ENCODE peak calls at places on chromosomes 1 and 21, in six cellular contexts. G, H, E, Z, F and I are unnamed samples.

GRCh38 chr1:224106568-224107281 is 7.2 kb upstream of the FBXO28 start:
- DNase-seq in E (no peak), Z (peak), F (peak), H (peak), G (peak), I (peak)

GRCh38 chr21:42654179-42654912 is 925 bp downstream of the PDE9A start:
- DNase-seq in E (no peak), H (peak), F (no peak), Z (peak), G (peak), I (no peak)

GRCh38 chr1:192538407-192539311 is 36.9 kb upstream of the RGS1 start:
- DNase-seq in E (no peak), G (no peak), F (peak), Z (no peak), H (no peak), I (no peak)

GRCh38 chr1:229221106-229222019 is 49.5 kb upstream of the RAB4A start:
- DNase-seq in E (no peak), F (no peak), H (peak), G (no peak), Z (peak), I (no peak)

GRCh38 chr21:27505516-27505915 is 538.6 kb upstream of the ADAMTS5 start:
- DNase-seq in Z (no peak), H (no peak), G (peak), E (peak), F (peak), I (no peak)

GRCh38 chr1:119388450-119388849 is 19.9 kb downstream of the HAO2 start:
- DNase-seq in F (no peak), G (no peak), E (no peak), Z (no peak), H (no peak), I (no peak)

GRCh38 chr1:222974496-222974895 is 159.7 kb downstream of the DISP1 start:
- DNase-seq in H (no peak), E (peak), Z (no peak), F (peak), G (peak), I (no peak)

GRCh38 chr1:170592591-170593111 is 60.7 kb downstream of the GORAB start:
- DNase-seq in G (no peak), Z (no peak), H (no peak), E (no peak), F (peak), I (no peak)

GRCh38 chr1:6989506-6990159 is 204.4 kb downstream of the CAMTA1 start:
- DNase-seq in E (no peak), G (no peak), F (no peak), Z (no peak), H (no peak), I (no peak)

GRCh38 chr21:42414066-42414465 is 10.4 kb downstream of the UBASH3A start:
- DNase-seq in F (no peak), E (no peak), Z (no peak), G (no peak), H (no peak), I (no peak)

GRCh38 chr1:247216246-247216645 is 39.6 kb upstream of the VN1R5 start:
- DNase-seq in H (no peak), E (no peak), Z (no peak), F (no peak), G (no peak), I (no peak)

GRCh38 chr1:160429125-160429551 is 28.8 kb downstream of the VANGL2 start:
- DNase-seq in F (no peak), Z (no peak), H (no peak), G (no peak), E (no peak), I (no peak)

GRCh38 chr1:61724721-61725694 is at the start of gene TM2D1:
- DNase-seq in Z (peak), E (peak), H (peak), G (peak), F (peak), I (peak)

GRCh38 chr1:32806315-32806714 is 10.8 kb downstream of the YARS1 start:
- DNase-seq in F (no peak), Z (no peak), H (no peak), G (no peak), E (no peak), I (no peak)

GRCh38 chr1:62312698-62313097 is 6.5 kb downstream of the KANK4 start:
- DNase-seq in H (no peak), F (no peak), Z (no peak), E (no peak), G (no peak), I (no peak)

GRCh38 chr1:197659175-197659574 is 116.1 kb downstream of the DENND1B start:
- DNase-seq in E (no peak), H (no peak), G (no peak), Z (no peak), F (no peak), I (no peak)

GRCh38 chr1:20440785-20441200 is 45.2 kb downstream of the CAMK2N1 start:
- DNase-seq in G (peak), H (peak), F (peak), E (no peak), Z (no peak), I (peak)

GRCh38 chr1:233251321-233251720 is 44.2 kb downstream of the PCNX2 start:
- DNase-seq in Z (no peak), E (no peak), F (no peak), H (no peak), G (no peak), I (no peak)

GRCh38 chr1:60562715-60563114 is 489.1 kb upstream of the C1orf87 start:
- DNase-seq in F (no peak), G (no peak), Z (no peak), E (no peak), H (no peak), I (no peak)

GRCh38 chr1:226779536-226779935 is 40.5 kb upstream of the ITPKB start:
- DNase-seq in F (no peak), E (no peak), G (no peak), H (no peak), Z (no peak), I (no peak)

GRCh38 chr1:197692965-197693364 is 82.3 kb downstream of the DENND1B start:
- DNase-seq in Z (peak), E (no peak), F (peak), H (no peak), G (peak), I (peak)

GRCh38 chr1:36881071-36881405 is 153.3 kb downstream of the GRIK3 start:
- DNase-seq in Z (no peak), F (no peak), H (no peak), G (no peak), E (no peak), I (no peak)

GRCh38 chr1:58363639-58364038 is 182.9 kb downstream of the OMA1 start:
- DNase-seq in H (no peak), G (no peak), E (no peak), Z (no peak), F (no peak), I (no peak)

GRCh38 chr1:91853397-91853796 is 32.6 kb downstream of the TGFBR3 start:
- DNase-seq in F (no peak), G (no peak), E (no peak), H (no peak), Z (no peak), I (no peak)

GRCh38 chr1:157968951-157969350 is 24.5 kb upstream of the KIRREL1 start:
- DNase-seq in E (peak), F (peak), Z (no peak), H (no peak), G (no peak), I (peak)

GRCh38 chr1:81135524-81135923 is 665.2 kb upstream of the ADGRL2 start:
- DNase-seq in Z (no peak), F (no peak), H (no peak), E (no peak), G (no peak), I (no peak)

GRCh38 chr21:44199448-44199847 is 41.3 kb downstream of the ICOSLG start:
- DNase-seq in F (no peak), G (no peak), E (no peak), H (no peak), Z (no peak), I (no peak)

GRCh38 chr21:39353295-39353694 is 4.4 kb upstream of the HMGN1 start:
- DNase-seq in G (no peak), Z (no peak), E (no peak), F (no peak), H (no peak), I (no peak)